ENCODE peak calls at places on chromosomes 6 and 20, in six cellular contexts. F is GM12878, G is mammary epithelial cell, B is HCT116, K is neural progenitor cell, D is K562. L is an unnamed sample.

GRCh38 chr6:4668271-4669179 is 107.7 kb upstream of the CDYL start:
- DNase-seq in F (no peak), G (peak), B (no peak), K (no peak), D (peak), L (no peak)

GRCh38 chr6:40719671-40720374 is 132.7 kb upstream of the LRFN2 start:
- DNase-seq in F (peak), G (no peak), B (no peak), K (peak), D (peak), L (peak)

GRCh38 chr6:84086545-84087429 is 53.2 kb downstream of the MRAP2 start:
- DNase-seq in F (no peak), G (no peak), B (no peak), K (no peak), D (peak), L (no peak)

GRCh38 chr20:17661121-17661744 is 20.8 kb downstream of the RRBP1 start:
- DNase-seq in F (no peak), G (no peak), B (no peak), K (no peak), D (no peak), L (no peak)

GRCh38 chr20:39960522-39961420 is 728.3 kb downstream of the MAFB start:
- DNase-seq in F (no peak), G (no peak), B (no peak), K (no peak), D (no peak), L (no peak)

GRCh38 chr6:138590796-138591709 is 91.8 kb upstream of the NHSL1 start:
- DNase-seq in F (peak), G (peak), B (peak), K (peak), D (peak), L (peak)

GRCh38 chr20:47629907-47630306 is 128.2 kb downstream of the NCOA3 start:
- DNase-seq in F (no peak), G (no peak), B (no peak), K (no peak), D (no peak), L (no peak)

GRCh38 chr6:119043783-119044182 is 34.7 kb downstream of the FAM184A start:
- DNase-seq in F (no peak), G (no peak), B (no peak), K (no peak), D (no peak), L (no peak)

GRCh38 chr6:43738877-43739641 is 31.0 kb upstream of the VEGFA start:
- DNase-seq in F (no peak), G (peak), B (no peak), K (no peak), D (peak), L (no peak)

GRCh38 chr6:75215291-75215690 is 9.4 kb upstream of the COL12A1 start:
- DNase-seq in F (no peak), G (no peak), B (no peak), K (no peak), D (no peak), L (no peak)

GRCh38 chr20:34709836-34710567 is 5.9 kb downstream of the TP53INP2 start:
- DNase-seq in F (no peak), G (no peak), B (peak), K (peak), D (no peak), L (peak)

GRCh38 chr6:157530724-157531168 is 149.8 kb downstream of the ZDHHC14 start:
- DNase-seq in F (no peak), G (no peak), B (no peak), K (no peak), D (no peak), L (no peak)

GRCh38 chr6:26175428-26176181 is 88.4 kb downstream of the HFE start:
- DNase-seq in F (no peak), G (peak), B (no peak), K (peak), D (peak), L (peak)

GRCh38 chr6:10880366-10880765 is 1.5 kb downstream of the GCM2 start:
- DNase-seq in F (no peak), G (no peak), B (no peak), K (no peak), D (no peak), L (no peak)

GRCh38 chr6:10884245-10884972 is 2.4 kb upstream of the SYCP2L start:
- DNase-seq in F (no peak), G (no peak), B (no peak), K (peak), D (no peak), L (no peak)

GRCh38 chr6:10882654-10883053 is 813 bp upstream of the GCM2 start:
- DNase-seq in F (no peak), G (no peak), B (no peak), K (peak), D (no peak), L (no peak)

DNA sequence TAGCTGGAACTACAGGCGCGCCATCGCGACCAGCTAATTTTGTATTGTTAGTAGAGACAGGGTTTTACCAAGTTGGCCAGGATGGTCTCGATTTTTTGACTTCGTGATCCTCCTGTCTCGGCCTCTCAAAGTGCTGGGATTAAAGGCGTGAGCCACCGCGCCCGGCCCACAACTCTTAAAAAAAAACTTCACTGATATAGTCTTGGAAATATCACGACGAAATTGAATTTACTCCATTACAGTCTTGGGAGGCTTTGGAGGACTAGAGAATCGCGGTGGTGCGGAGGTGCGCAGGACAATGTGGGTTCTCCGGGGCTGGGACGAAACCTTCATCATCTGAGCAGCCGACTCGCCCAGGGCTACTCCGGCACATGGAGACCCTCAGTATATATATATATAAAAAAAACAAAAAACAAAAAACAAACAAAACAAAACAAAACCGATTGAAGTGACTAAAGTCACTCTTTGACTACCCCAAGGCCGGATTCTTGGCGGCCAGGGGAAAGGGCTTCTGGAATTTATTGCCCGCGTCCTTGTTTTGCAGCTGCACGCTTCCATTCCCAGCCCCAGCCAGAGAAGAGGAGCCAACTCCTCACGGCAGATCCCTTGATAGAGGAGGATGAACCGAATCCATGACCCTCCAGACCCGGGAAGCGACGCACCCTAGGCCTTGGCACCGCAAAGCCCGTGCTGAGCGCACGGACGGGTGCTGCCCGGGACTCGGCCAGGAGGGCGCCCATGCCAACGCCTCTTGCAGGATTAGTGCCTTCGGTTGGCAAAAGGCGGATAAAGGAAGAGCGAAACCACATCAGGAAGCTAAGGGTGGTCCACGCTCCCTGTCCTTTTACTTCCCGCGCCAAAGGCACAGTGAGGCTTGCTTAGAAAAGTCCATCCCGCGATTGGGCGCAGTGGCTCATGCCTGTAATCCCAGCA is 1.7 kb upstream of the GCM2 start:
- DNase-seq in F (no peak), G (no peak), B (no peak), K (peak), D (no peak), L (no peak)
- TF ChIP-seq EZH2 in F (no peak), G (no peak), B (no peak), K (peak), D (no peak), L (peak)

GRCh38 chr6:71502961-71503360 is 214.3 kb downstream of the OGFRL1 start:
- DNase-seq in F (no peak), G (no peak), B (no peak), K (no peak), D (no peak), L (no peak)
- H3K27ac ChIP-seq in F (no peak), G (no peak), B (no peak), K (no peak), D (no peak), L (no peak)

GRCh38 chr6:151358475-151358874 is 32.9 kb downstream of the ZBTB2 start:
- DNase-seq in F (no peak), G (no peak), B (no peak), K (no peak), D (no peak), L (no peak)
- H3K9ac ChIP-seq in F (no peak), G (no peak), B (no peak), K (no peak), D (no peak), L (no peak)

DNA sequence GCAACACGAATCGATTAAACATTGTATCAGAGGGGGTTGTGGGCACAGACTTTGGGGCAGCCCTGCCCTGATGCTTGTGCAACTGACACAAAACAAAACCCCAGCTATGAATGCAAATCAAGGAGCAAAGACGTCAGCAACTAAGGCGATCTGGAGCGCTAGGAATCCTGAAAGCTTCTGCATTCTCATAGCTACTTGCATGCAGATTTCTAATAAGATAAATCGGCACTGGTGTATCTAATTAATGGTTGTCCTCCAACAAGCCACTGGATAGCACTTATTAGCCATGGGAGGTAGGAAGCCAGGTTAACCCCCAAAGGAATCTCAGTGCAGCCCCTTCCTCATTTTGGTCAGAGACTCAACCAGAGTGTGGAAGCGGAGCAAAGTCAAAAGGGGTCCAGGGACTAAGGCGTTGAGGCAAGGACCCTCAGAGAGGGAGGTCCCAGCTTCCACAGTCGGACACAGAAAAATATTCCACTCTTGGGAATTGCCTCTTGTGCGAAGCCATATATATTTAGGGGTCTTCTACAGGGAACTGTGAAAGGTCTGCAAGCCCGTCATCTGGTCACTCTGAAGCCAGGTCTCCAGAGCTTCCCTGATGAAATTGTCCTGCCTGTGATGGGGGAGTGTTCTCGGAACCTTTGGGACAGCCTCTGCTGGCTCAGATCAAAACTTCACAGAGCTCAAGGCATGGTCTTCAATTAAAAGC is 160.9 kb downstream of the TBXT start:
- DNase-seq in F (no peak), G (no peak), B (no peak), K (peak), D (no peak), L (no peak)
- TF ChIP-seq EZH2 in F (no peak), G (no peak), B (no peak), K (peak), D (no peak), L (no peak)

GRCh38 chr6:131103869-131104268 is 31.4 kb upstream of the AKAP7 start:
- DNase-seq in F (no peak), G (no peak), B (no peak), K (no peak), D (no peak), L (no peak)
- H3K27ac ChIP-seq in F (no peak), G (no peak), B (no peak), K (no peak), D (no peak), L (no peak)

DNA sequence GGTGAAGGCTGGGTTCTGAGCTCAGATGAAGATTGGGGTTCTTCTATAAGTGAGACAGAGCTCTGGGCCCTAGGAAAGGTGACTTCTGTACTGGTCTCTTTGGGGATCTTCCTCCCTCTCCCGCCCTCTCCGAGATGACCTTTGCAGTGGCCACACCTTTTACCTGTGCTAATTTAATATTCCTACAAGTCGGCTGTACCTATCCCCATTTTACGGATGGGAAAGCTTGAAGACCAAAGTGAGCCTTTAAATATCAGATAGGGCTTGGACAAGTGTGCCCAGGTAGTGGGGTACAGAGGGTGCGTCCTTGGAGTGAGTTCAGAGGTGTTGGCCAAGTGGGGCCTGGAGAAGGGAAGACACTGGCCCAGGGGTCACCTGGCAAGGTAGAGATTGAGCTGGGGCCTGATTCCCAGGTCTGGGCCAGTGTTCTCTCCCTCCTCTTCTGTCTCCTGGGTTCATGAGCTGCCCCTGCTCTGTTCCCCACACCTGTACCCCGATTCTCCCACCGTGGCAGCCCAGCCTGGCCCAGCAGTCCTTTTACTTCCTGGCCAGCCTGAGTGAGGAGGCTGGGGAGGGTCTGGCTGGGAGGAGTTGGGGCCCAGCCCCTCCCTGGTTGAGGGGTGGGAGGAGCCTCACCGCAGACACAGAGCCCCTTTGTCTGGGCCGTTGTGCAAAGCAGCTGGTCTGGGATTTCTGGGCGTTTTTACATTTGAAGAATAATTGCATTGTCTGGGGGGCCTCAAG is 152.1 kb upstream of the RNF24 start:
- DNase-seq in F (no peak), G (no peak), B (no peak), K (peak), D (no peak), L (no peak)
- H3K9ac ChIP-seq in F (no peak), G (no peak), B (no peak), K (no peak), D (no peak), L (no peak)

GRCh38 chr20:56627122-56628014 is 1.7 kb upstream of the TFAP2C start:
- DNase-seq in F (no peak), G (no peak), B (no peak), K (peak), D (no peak), L (no peak)

GRCh38 chr20:56628873-56629463 is at the start of gene TFAP2C:
- DNase-seq in F (no peak), G (peak), B (peak), K (peak), D (peak), L (no peak)

GRCh38 chr20:56629464-56630085 is 469 bp downstream of the TFAP2C start:
- DNase-seq in F (no peak), G (no peak), B (no peak), K (peak), D (no peak), L (no peak)

GRCh38 chr20:56626367-56627121 is 2.6 kb upstream of the TFAP2C start:
- DNase-seq in F (no peak), G (no peak), B (peak), K (peak), D (peak), L (no peak)

DNA sequence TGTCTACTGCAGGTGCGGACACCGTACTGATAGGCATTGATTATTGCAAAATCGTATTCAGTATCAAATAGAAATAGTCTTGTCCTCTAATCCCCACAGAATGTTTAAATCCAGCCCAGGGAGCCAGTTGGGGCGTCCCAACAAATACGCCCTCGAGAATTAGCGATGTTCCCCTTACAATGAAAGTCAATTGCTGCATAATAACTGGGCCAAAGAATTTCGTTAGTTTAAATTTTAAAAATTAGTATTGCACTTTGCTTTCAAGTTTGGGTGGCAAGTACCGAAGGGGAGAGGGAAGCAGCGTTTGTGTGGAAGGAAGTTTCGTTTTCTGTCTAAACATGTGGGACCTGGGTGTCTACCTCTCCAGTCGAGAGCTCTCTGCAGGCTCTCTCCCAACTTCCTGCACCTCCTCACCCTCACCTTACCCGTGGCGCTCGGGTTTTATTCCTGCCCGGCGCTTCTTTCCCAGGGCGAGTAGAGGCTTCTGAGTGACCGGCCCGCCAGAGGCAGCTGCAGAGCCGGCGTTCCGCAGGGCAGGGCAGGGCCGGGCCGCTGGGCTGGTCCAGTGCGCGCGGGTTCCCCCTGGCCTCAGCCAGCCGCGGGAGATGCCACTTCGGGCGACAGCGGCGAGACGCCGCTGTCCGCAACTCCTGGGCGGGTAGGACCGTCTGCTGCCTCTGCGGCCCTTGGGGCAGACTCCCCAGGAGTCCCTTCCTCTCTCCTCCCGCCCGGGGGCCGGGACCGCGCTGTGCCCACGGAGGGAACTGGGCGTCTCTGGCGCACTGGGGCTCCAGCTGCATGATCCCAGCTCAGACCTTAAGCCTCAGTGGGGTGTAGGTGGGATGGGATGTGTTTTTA is 862 bp upstream of the TFAP2C start:
- DNase-seq in F (no peak), G (no peak), B (no peak), K (peak), D (no peak), L (no peak)
- TF ChIP-seq EZH2 in F (no peak), G (no peak), B (no peak), K (peak), D (no peak), L (peak)

DNA sequence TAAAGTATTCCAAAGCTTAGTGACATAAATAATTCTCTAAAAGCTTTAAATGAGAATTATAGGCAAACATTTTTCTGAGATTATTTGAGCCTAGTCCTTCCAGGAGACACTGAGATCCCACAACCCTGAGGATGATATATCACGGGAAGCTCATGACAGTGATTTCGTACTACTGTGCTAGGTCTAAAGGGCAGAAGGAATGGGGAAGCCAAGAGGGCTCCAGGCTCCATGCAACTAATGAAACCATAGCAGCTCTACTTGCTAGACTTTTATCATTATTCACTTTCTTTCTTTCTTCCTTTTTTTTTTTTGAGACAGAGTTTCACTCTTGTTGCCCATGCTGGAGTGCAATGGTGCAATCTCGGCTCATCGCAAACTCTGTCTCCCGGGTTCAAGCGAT is 57.3 kb upstream of the SGK1 start:
- DNase-seq in F (no peak), G (no peak), B (no peak), K (no peak), D (no peak), L (no peak)
- H3K27ac ChIP-seq in F (no peak), G (no peak), B (no peak), K (no peak), D (no peak), L (no peak)

GRCh38 chr20:44632103-44632752 is 19.3 kb downstream of the ADA start:
- DNase-seq in F (no peak), G (no peak), B (no peak), K (no peak), D (no peak), L (no peak)
- H3K9ac ChIP-seq in F (no peak), G (no peak), B (no peak), K (no peak), D (no peak), L (no peak)